ENCODE peak calls at places on chromosomes 7 and 10, in five cellular contexts. R is mucosa of descending colon, T is tibial artery, J is OCI-LY7, A is stomach. E is an unnamed sample.

GRCh38 chr10:121002586-121003205 is 151.5 kb downstream of the WDR11 start:
- DNase-seq in R (peak; percentile 50), T (no peak), J (no peak), A (peak; percentile 50), E (no peak)

GRCh38 chr10:49398000-49398861 is 2.3 kb upstream of the DRGX start:
- DNase-seq in R (peak; percentile 66), T (peak; percentile 33), J (no peak), A (no peak), E (no peak)

GRCh38 chr7:111018960-111019835 is 71.7 kb upstream of the LRRN3 start:
- DNase-seq in R (peak; percentile 19), T (no peak), J (no peak), A (no peak), E (no peak)

GRCh38 chr7:6167004-6167551 is 105.3 kb downstream of the CYTH3 start:
- DNase-seq in R (no peak), T (no peak), J (no peak), A (no peak), E (no peak)

GRCh38 chr7:142612264-142612881 is 136.9 kb upstream of the PRSS1 start:
- DNase-seq in R (no peak), T (no peak), J (no peak), A (no peak), E (no peak)

GRCh38 chr10:15321431-15322321 is 49.4 kb downstream of the FAM171A1 start:
- DNase-seq in R (no peak), T (no peak), J (no peak), A (no peak), E (no peak)

GRCh38 chr10:73586583-73586984 is 4.6 kb downstream of the USP54 start:
- DNase-seq in R (peak; percentile 67), T (peak; percentile 59), J (no peak), A (peak; percentile 48), E (no peak)

GRCh38 chr10:59513558-59513957 is 151.2 kb upstream of the FAM13C start:
- DNase-seq in R (no peak), T (no peak), J (no peak), A (no peak), E (no peak)

GRCh38 chr10:124676416-124677062 is 67.6 kb downstream of the FAM53B start:
- DNase-seq in R (no peak), T (no peak), J (no peak), A (no peak), E (no peak)

GRCh38 chr10:106557951-106558733 is 606.4 kb downstream of the SORCS1 start:
- DNase-seq in R (no peak), T (no peak), J (no peak), A (no peak), E (no peak)

GRCh38 chr10:60203993-60204618 is 185.6 kb downstream of the ANK3 start:
- DNase-seq in R (peak; percentile 40), T (no peak), J (peak; percentile 44), A (no peak), E (no peak)

GRCh38 chr7:33185786-33186185 is 56.4 kb downstream of the BBS9 start:
- DNase-seq in R (peak; percentile 26), T (no peak), J (peak; percentile 52), A (no peak), E (peak; percentile 46)

GRCh38 chr7:151691449-151691848 is 171.8 kb upstream of the RHEB start:
- DNase-seq in R (no peak), T (no peak), J (no peak), A (no peak), E (no peak)

GRCh38 chr10:124010024-124010423 is 83.4 kb downstream of the CHST15 start:
- DNase-seq in R (no peak), T (peak; percentile 10), J (no peak), A (no peak), E (no peak)

GRCh38 chr10:71719464-71720303 is at the start of gene C10orf105:
- DNase-seq in R (no peak), T (no peak), J (no peak), A (no peak), E (no peak)

GRCh38 chr10:61136151-61136550 is 192.2 kb upstream of the RHOBTB1 start:
- DNase-seq in R (no peak), T (no peak), J (no peak), A (no peak), E (no peak)

GRCh38 chr10:123402656-123403055 is 248.5 kb downstream of the BUB3 start:
- DNase-seq in R (peak; percentile 14), T (no peak), J (peak; percentile 96), A (no peak), E (no peak)

GRCh38 chr10:70722820-70723424 is 50.6 kb downstream of the ADAMTS14 start:
- DNase-seq in R (no peak), T (no peak), J (no peak), A (no peak), E (no peak)

GRCh38 chr7:155464948-155465739 is 7.2 kb downstream of the EN2 start:
- DNase-seq in R (no peak), T (no peak), J (no peak), A (no peak), E (no peak)

GRCh38 chr10:103476046-103476768 is 2.8 kb downstream of the CALHM3 start:
- DNase-seq in R (no peak), T (no peak), J (peak; percentile 73), A (no peak), E (no peak)

GRCh38 chr7:123865517-123866117 is 20.6 kb downstream of the HYAL4 start:
- DNase-seq in R (peak; percentile 85), T (peak; percentile 32), J (peak; percentile 60), A (peak; percentile 60), E (peak; percentile 55)

GRCh38 chr7:121084748-121085336 is 96.3 kb downstream of the CPED1 start:
- DNase-seq in R (no peak), T (no peak), J (no peak), A (no peak), E (no peak)

GRCh38 chr7:127791790-127792189 is 139.8 kb downstream of the SND1 start:
- DNase-seq in R (no peak), T (no peak), J (no peak), A (no peak), E (no peak)

GRCh38 chr10:15515207-15515606 is 144.1 kb upstream of the FAM171A1 start:
- DNase-seq in R (peak; percentile 71), T (no peak), J (no peak), A (no peak), E (no peak)

GRCh38 chr7:135774284-135774683 is 25.7 kb upstream of the FAM180A start:
- DNase-seq in R (peak; percentile 57), T (no peak), J (no peak), A (no peak), E (no peak)

GRCh38 chr7:127477285-127478039 is 85.0 kb upstream of the ZNF800 start:
- DNase-seq in R (no peak), T (no peak), J (no peak), A (no peak), E (no peak)

DNA sequence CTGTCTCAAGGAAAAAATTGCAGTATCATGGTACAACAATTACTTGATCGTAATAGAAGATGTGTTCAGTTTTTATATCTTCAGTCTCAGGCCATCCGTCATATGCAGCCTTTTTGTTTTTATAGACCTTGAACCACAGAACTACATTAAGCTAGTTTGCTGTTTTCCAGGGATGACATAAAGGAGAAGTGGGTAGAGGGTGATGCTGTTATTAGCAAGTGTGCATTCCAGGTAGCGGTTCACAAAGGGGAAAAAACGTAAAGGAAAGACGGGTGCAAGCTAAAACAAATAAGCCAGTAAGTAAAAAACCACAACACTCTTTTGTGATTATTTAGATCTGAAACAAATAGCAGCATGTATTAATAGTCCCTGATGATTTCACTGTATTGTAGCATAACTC is 71.7 kb downstream of the BMPR1A start:
- DNase-seq in R (no peak), T (no peak), J (no peak), A (no peak), E (no peak)
- H3K4me1 ChIP-seq in R (peaks cover 12% of the 10 kb centered on the region), T (peaks cover 86% of the 10 kb centered on the region), J (no peaks in the 10 kb centered on the region), A (peaks cover 52% of the 10 kb centered on the region), E (peaks cover 4% of the 10 kb centered on the region)

GRCh38 chr7:158891922-158892321 is 35.6 kb downstream of the DYNC2I1 start:
- DNase-seq in R (no peak), T (no peak), J (no peak), A (no peak), E (no peak)
- H3K4me1 ChIP-seq in R (no peaks in the 10 kb centered on the region), T (no peaks in the 10 kb centered on the region), J (no peaks in the 10 kb centered on the region), A (no peaks in the 10 kb centered on the region), E (no peaks in the 10 kb centered on the region)

GRCh38 chr10:7288060-7288690 is 122.7 kb downstream of the SFMBT2 start:
- DNase-seq in R (no peak), T (no peak), J (no peak), A (no peak), E (no peak)

GRCh38 chr10:7283246-7283645 is 127.6 kb downstream of the SFMBT2 start:
- DNase-seq in R (no peak), T (no peak), J (no peak), A (no peak), E (no peak)

GRCh38 chr10:7282457-7282856 is 128.4 kb downstream of the SFMBT2 start:
- DNase-seq in R (no peak), T (no peak), J (no peak), A (no peak), E (no peak)

GRCh38 chr10:7287377-7287776 is 123.5 kb downstream of the SFMBT2 start:
- DNase-seq in R (no peak), T (no peak), J (no peak), A (no peak), E (no peak)

GRCh38 chr10:7285545-7286322 is 125.1 kb downstream of the SFMBT2 start:
- DNase-seq in R (no peak), T (no peak), J (no peak), A (no peak), E (no peak)
- H3K4me1 ChIP-seq in R (no peaks in the 10 kb centered on the region), T (no peaks in the 10 kb centered on the region), J (no peaks in the 10 kb centered on the region), A (no peaks in the 10 kb centered on the region), E (no peaks in the 10 kb centered on the region)

DNA sequence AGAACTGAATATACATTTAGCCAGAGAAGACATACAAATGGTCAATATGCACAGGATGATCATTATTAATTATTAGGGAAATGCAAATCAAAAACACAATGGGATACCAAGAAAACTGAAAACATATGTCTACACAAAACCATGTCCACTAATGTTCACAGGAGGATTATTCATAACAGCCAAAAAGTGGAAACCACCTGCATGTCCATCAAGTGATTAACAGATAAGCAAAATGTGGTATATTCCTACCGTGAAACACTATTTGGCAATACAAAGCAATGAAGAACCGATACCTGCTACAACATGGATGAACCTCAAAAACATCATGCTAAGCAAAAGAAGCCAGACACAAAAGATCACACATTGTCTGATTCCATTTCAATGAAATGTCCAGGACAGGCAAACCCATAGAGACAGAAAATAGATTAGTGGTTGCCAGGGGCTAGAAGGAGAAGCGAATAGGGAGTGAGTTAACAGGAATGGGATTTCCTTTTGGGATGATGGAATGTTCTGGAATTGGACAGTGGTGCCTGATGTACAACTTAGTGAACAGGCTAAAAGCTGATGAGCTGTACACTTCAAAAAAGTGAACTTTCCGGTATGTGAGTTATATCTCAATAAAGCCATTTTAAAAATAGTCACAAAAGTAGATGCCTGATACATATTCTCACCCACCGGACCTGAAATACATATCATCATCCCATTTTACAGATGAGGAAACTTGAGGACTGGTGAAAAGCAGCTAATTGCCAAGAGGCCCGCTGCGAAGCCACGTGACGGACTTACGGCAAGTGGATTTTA is 33.6 kb downstream of the HIPK2 start:
- DNase-seq in R (no peak), T (no peak), J (no peak), A (no peak), E (no peak)
- H3K4me1 ChIP-seq in R (peaks cover 38% of the 10 kb centered on the region), T (peaks cover 100% of the 10 kb centered on the region), J (no peaks in the 10 kb centered on the region), A (peaks cover 96% of the 10 kb centered on the region), E (peaks cover 1% of the 10 kb centered on the region)

GRCh38 chr10:79176949-79177602 is 108.3 kb downstream of the ZMIZ1 start:
- DNase-seq in R (no peak), T (no peak), J (peak; percentile 19), A (no peak), E (no peak)
- H3K4me1 ChIP-seq in R (peaks cover 8% of the 10 kb centered on the region), T (peaks cover 63% of the 10 kb centered on the region), J (peaks cover 24% of the 10 kb centered on the region), A (peaks cover 83% of the 10 kb centered on the region), E (no peaks in the 10 kb centered on the region)

E was measured in CD4-positive, alpha-beta memory T cell.